ENCODE peak calls at places on chromosomes 1 and 21, in four cellular contexts. P, T, J and D are unnamed samples.

GRCh38 chr21:34020934-34021553 is 52.3 kb upstream of the MRPS6 start:
- DNase-seq in J (no peak), T (no peak), P (no peak), D (no peak)

GRCh38 chr21:25186278-25186677 is 421.0 kb downstream of the MRPL39 start:
- DNase-seq in T (no peak), J (no peak), P (no peak), D (no peak)

GRCh38 chr1:154729031-154729442 is 121.1 kb upstream of the ADAR start:
- DNase-seq in J (peak; percentile 68), T (peak; percentile 80), P (peak; percentile 36), D (no peak)

GRCh38 chr1:194252189-194252588 is 1065.8 kb upstream of the B3GALT2 start:
- DNase-seq in P (no peak), J (no peak), T (no peak), D (no peak)

GRCh38 chr1:4120557-4121292 is 220.7 kb upstream of the C1orf174 start:
- DNase-seq in J (no peak), P (no peak), T (no peak), D (no peak)

GRCh38 chr1:30842698-30843354 is 65.7 kb downstream of the SDC3 start:
- DNase-seq in T (no peak), J (no peak), P (no peak), D (no peak)

GRCh38 chr1:155967410-155968400 is 10.6 kb downstream of the ARHGEF2 start:
- DNase-seq in T (peak; percentile 77), J (no peak), P (no peak), D (peak; percentile 72)

GRCh38 chr1:114292194-114292593 is 138.5 kb upstream of the SYT6 start:
- DNase-seq in P (no peak), T (no peak), J (no peak), D (no peak)

GRCh38 chr1:155080250-155081228 is 1.9 kb downstream of the EFNA3 start:
- DNase-seq in T (no peak), J (no peak), P (no peak), D (no peak)

GRCh38 chr1:205710201-205711062 is 30.1 kb upstream of the SLC45A3 start:
- DNase-seq in T (no peak), J (no peak), P (no peak), D (no peak)

GRCh38 chr1:14215151-14215550 is 383.3 kb upstream of the KAZN start:
- DNase-seq in P (no peak), T (no peak), J (no peak), D (no peak)

GRCh38 chr1:182392045-182393028 is 747 bp upstream of the GLUL start:
- DNase-seq in P (no peak), T (no peak), J (no peak), D (no peak)

GRCh38 chr1:183139281-183139942 is 46.7 kb upstream of the LAMC2 start:
- DNase-seq in P (peak; percentile 64), J (no peak), T (peak; percentile 96), D (no peak)

GRCh38 chr1:119447344-119447743 is 32.4 kb downstream of the HSD3B2 start:
- DNase-seq in T (no peak), J (no peak), P (no peak), D (no peak)
- H3K4me1 ChIP-seq in T (no peaks in the 10 kb centered on the region), J (no peaks in the 10 kb centered on the region), P (no peaks in the 10 kb centered on the region), D (no peaks in the 10 kb centered on the region)

DNA sequence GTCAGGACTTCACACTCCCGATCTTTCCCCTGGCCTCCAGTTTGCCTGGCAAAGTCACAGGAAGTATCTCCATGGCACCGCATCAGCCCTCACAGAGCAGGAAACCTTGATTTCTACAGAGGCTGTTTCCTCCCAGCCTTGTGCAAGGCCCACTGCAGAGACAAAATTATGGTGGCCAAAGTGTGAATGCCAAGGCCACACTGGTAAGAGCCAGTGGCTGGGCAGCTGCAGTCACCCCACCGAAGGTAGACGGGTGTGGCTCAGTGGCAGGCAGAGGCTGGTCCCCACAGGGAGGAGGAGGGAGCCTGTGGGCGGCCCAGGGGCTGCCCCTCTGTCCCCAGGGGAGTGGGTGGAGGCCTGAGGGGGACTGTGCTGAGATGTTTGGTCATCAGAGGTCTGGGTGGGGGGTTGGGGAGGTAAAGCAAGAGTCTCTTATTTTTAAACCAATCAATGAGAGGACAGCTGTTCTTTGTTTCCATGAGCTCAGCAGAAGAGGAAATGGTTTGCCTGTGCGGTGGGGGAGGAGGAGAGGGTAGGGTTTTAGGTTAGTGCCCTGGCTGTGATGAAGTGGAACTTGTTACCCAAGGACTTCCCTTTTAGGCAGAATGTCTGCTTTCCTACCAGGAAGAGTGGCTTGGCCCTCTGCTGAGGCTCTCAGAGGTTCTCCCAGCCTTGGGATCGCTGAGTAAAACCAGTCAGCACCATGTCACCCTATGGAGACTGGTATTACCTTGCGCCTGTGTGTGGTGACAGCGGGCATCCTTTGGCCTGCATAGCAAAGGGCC is 18.0 kb upstream of the BTG2 start:
- DNase-seq in T (peak; percentile 68), P (no peak), J (no peak), D (peak; percentile 60)
- H3K4me1 ChIP-seq in T (peaks cover 15% of the 10 kb centered on the region), P (peaks cover 14% of the 10 kb centered on the region), J (peaks cover 9% of the 10 kb centered on the region), D (peaks cover 80% of the 10 kb centered on the region)

GRCh38 chr1:110634086-110634454 is 27.9 kb upstream of the KCNA2 start:
- DNase-seq in J (no peak), T (no peak), P (no peak), D (no peak)
- H3K4me1 ChIP-seq in J (no peaks in the 10 kb centered on the region), T (no peaks in the 10 kb centered on the region), P (no peaks in the 10 kb centered on the region), D (no peaks in the 10 kb centered on the region)

DNA sequence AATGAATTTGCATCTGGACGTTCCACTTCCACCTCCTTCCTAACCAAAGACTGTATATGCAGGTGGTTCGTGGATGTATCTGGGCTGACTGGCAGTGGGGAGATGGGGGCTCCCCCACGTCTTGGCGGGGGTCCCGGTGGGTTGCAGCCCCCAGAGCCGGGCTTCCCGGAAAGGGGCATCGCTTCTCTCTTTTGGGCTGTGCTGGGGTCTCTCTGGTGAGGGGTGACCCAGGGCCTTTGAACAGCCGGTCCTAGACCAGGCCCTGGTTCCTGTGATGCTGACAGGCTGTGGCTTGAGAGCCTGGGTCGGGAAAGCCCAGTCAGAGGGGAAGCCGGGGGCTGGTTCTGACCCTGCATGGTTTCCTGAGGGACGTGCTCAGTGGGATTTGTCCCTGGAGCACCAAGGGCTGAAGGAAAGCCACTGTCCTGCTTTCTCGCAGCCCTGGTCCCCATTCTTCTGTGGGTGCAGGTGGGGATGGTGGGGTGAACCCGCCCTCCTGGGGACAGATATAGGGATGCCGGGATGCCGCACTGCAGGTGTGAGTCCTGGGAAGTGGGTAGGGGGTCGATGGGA is 29.8 kb downstream of the COL18A1 start:
- DNase-seq in P (no peak), J (no peak), T (no peak), D (no peak)
- H3K4me1 ChIP-seq in P (peaks cover 44% of the 10 kb centered on the region), J (peaks cover 4% of the 10 kb centered on the region), T (peaks cover 32% of the 10 kb centered on the region), D (peaks cover 11% of the 10 kb centered on the region)

GRCh38 chr1:40395211-40396175 is 22.0 kb downstream of the SMAP2 start:
- DNase-seq in J (no peak), T (no peak), P (no peak), D (no peak)
- H3K4me1 ChIP-seq in J (no peaks in the 10 kb centered on the region), T (no peaks in the 10 kb centered on the region), P (peaks cover 2% of the 10 kb centered on the region), D (peaks cover 15% of the 10 kb centered on the region)